ENCODE peak calls at places on chromosomes 12 and 14, in seven cellular contexts. X is suprapubic skin, P is LNCaP clone FGC, V is tibial nerve, G is AG09309, Y is body of pancreas, A is chondrocyte. O is an unnamed sample.

GRCh38 chr12:116236148-116236731 is 41.3 kb downstream of the MED13L start:
- DNase-seq in X (no peak), P (peak), V (peak), G (peak), Y (peak), A (no peak), O (peak)

GRCh38 chr14:21455592-21455911 is 371 bp downstream of the CHD8 start:
- DNase-seq in X (no peak), P (no peak), V (no peak), G (no peak), Y (no peak), A (no peak), O (peak)

GRCh38 chr12:75722714-75723200 is 211.3 kb upstream of the KRR1 start:
- DNase-seq in X (no peak), P (peak), V (peak), G (peak), Y (peak), A (no peak), O (peak)

GRCh38 chr12:122516544-122517361 is 10.0 kb downstream of the RSRC2 start:
- DNase-seq in X (no peak), P (no peak), V (no peak), G (no peak), Y (no peak), A (no peak), O (no peak)

GRCh38 chr12:85509857-85510256 is 229.8 kb downstream of the ALX1 start:
- DNase-seq in X (no peak), P (no peak), V (no peak), G (no peak), Y (no peak), A (no peak), O (no peak)

GRCh38 chr14:95231966-95232365 is 74.6 kb upstream of the DICER1 start:
- DNase-seq in X (no peak), P (no peak), V (no peak), G (no peak), Y (no peak), A (no peak), O (no peak)

GRCh38 chr14:61103541-61104339 is 122.7 kb downstream of the SLC38A6 start:
- DNase-seq in X (peak), P (no peak), V (no peak), G (peak), Y (no peak), A (no peak), O (peak)

GRCh38 chr12:23950011-23950774 is 723 bp upstream of the SOX5 start:
- DNase-seq in X (no peak), P (no peak), V (no peak), G (no peak), Y (no peak), A (no peak), O (peak)

GRCh38 chr12:3820122-3820521 is 53.1 kb downstream of the PARP11 start:
- DNase-seq in X (no peak), P (no peak), V (no peak), G (no peak), Y (no peak), A (no peak), O (peak)

GRCh38 chr12:45655186-45655585 is 74.3 kb upstream of the ARID2 start:
- DNase-seq in X (no peak), P (peak), V (no peak), G (no peak), Y (no peak), A (no peak), O (peak)

GRCh38 chr14:61179776-61180398 is 101.3 kb downstream of the TMEM30B start:
- DNase-seq in X (no peak), P (no peak), V (no peak), G (no peak), Y (no peak), A (no peak), O (peak)

GRCh38 chr12:121796855-121797751 is 3.6 kb upstream of the RHOF start:
- DNase-seq in X (peak), P (peak), V (peak), G (no peak), Y (peak), A (no peak), O (peak)

GRCh38 chr12:131946757-131947156 is 3.0 kb upstream of the EP400 start:
- DNase-seq in X (peak), P (no peak), V (no peak), G (no peak), Y (no peak), A (no peak), O (no peak)

GRCh38 chr12:65493893-65494205 is 215.4 kb downstream of the MSRB3 start:
- DNase-seq in X (no peak), P (no peak), V (no peak), G (no peak), Y (no peak), A (no peak), O (no peak)

GRCh38 chr14:75806247-75806876 is 145.3 kb downstream of the TTLL5 start:
- DNase-seq in X (no peak), P (no peak), V (no peak), G (no peak), Y (no peak), A (no peak), O (no peak)

GRCh38 chr12:47885566-47885965 is 19.2 kb downstream of the VDR start:
- DNase-seq in X (no peak), P (no peak), V (no peak), G (no peak), Y (no peak), A (no peak), O (no peak)

GRCh38 chr12:1546931-1547640 is 47.3 kb downstream of the FBXL14 start:
- DNase-seq in X (peak), P (no peak), V (no peak), G (no peak), Y (no peak), A (no peak), O (no peak)

GRCh38 chr14:95174184-95174804 is 17.0 kb upstream of the DICER1 start:
- DNase-seq in X (no peak), P (no peak), V (no peak), G (no peak), Y (no peak), A (no peak), O (peak)

GRCh38 chr12:66236969-66237368 is 48.0 kb downstream of the IRAK3 start:
- DNase-seq in X (no peak), P (no peak), V (no peak), G (no peak), Y (no peak), A (no peak), O (no peak)

GRCh38 chr12:32583535-32583934 is 95.6 kb upstream of the DNM1L start:
- DNase-seq in X (no peak), P (no peak), V (no peak), G (no peak), Y (no peak), A (no peak), O (peak)

GRCh38 chr12:105759172-105759571 is 379.6 kb downstream of the NUAK1 start:
- DNase-seq in X (no peak), P (no peak), V (no peak), G (no peak), Y (no peak), A (no peak), O (no peak)

GRCh38 chr14:89061696-89062095 is 237.2 kb downstream of the TTC8 start:
- DNase-seq in X (no peak), P (no peak), V (no peak), G (no peak), Y (no peak), A (no peak), O (no peak)

GRCh38 chr14:91714805-91715204 is 17.1 kb downstream of the CATSPERB start:
- DNase-seq in X (no peak), P (no peak), V (no peak), G (no peak), Y (no peak), A (no peak), O (no peak)

GRCh38 chr12:104990950-104991349 is 4.8 kb downstream of the NOPCHAP1 start:
- DNase-seq in X (no peak), P (no peak), V (no peak), G (no peak), Y (no peak), A (no peak), O (no peak)

GRCh38 chr12:53191096-53191884 is 10.6 kb upstream of the CSAD start:
- DNase-seq in X (peak), P (no peak), V (no peak), G (no peak), Y (no peak), A (no peak), O (no peak)

GRCh38 chr12:176321-177181 is 37.4 kb downstream of the SLC6A12 start:
- DNase-seq in X (no peak), P (no peak), V (no peak), G (no peak), Y (no peak), A (no peak), O (peak)

GRCh38 chr12:103771466-103771865 is 69.6 kb downstream of the NT5DC3 start:
- DNase-seq in X (no peak), P (no peak), V (no peak), G (no peak), Y (peak), A (no peak), O (peak)

GRCh38 chr12:15227004-15227679 is 5.9 kb upstream of the RERG start:
- DNase-seq in X (no peak), P (peak), V (peak), G (peak), Y (peak), A (no peak), O (peak)

GRCh38 chr12:63083046-63083445 is 68.0 kb downstream of the AVPR1A start:
- DNase-seq in X (no peak), P (no peak), V (no peak), G (no peak), Y (no peak), A (no peak), O (no peak)

GRCh38 chr14:72423957-72424356 is 469.9 kb downstream of the DPF3 start:
- DNase-seq in X (no peak), P (no peak), V (no peak), G (no peak), Y (no peak), A (no peak), O (no peak)

GRCh38 chr12:132771126-132771838 is 9.7 kb upstream of the ANKLE2 start:
- DNase-seq in X (no peak), P (no peak), V (no peak), G (peak), Y (no peak), A (no peak), O (peak)

GRCh38 chr12:95184119-95184518 is 33.1 kb downstream of the FGD6 start:
- DNase-seq in X (no peak), P (no peak), V (no peak), G (no peak), Y (no peak), A (no peak), O (no peak)

GRCh38 chr14:55721353-55721752 is 141.3 kb downstream of the KTN1 start:
- DNase-seq in X (no peak), P (no peak), V (no peak), G (peak), Y (no peak), A (no peak), O (peak)

GRCh38 chr12:129964300-129964699 is 60.5 kb upstream of the TMEM132D start:
- DNase-seq in X (no peak), P (no peak), V (no peak), G (no peak), Y (no peak), A (no peak), O (no peak)

GRCh38 chr14:94907626-94908261 is 137.8 kb upstream of the GSC start:
- DNase-seq in X (no peak), P (peak), V (no peak), G (no peak), Y (no peak), A (no peak), O (no peak)

GRCh38 chr12:96658075-96658474 is 168.7 kb downstream of the CFAP54 start:
- DNase-seq in X (no peak), P (no peak), V (no peak), G (no peak), Y (no peak), A (no peak), O (no peak)

GRCh38 chr14:52873694-52874093 is 77.2 kb downstream of the FERMT2 start:
- DNase-seq in X (no peak), P (no peak), V (peak), G (peak), Y (no peak), A (no peak), O (peak)

GRCh38 chr14:91126761-91127160 is 12.9 kb downstream of the DGLUCY start:
- DNase-seq in X (no peak), P (no peak), V (no peak), G (no peak), Y (no peak), A (no peak), O (no peak)

GRCh38 chr12:109951751-109952150 is 44.4 kb downstream of the GIT2 start:
- DNase-seq in X (no peak), P (no peak), V (no peak), G (no peak), Y (peak), A (no peak), O (peak)

DNA sequence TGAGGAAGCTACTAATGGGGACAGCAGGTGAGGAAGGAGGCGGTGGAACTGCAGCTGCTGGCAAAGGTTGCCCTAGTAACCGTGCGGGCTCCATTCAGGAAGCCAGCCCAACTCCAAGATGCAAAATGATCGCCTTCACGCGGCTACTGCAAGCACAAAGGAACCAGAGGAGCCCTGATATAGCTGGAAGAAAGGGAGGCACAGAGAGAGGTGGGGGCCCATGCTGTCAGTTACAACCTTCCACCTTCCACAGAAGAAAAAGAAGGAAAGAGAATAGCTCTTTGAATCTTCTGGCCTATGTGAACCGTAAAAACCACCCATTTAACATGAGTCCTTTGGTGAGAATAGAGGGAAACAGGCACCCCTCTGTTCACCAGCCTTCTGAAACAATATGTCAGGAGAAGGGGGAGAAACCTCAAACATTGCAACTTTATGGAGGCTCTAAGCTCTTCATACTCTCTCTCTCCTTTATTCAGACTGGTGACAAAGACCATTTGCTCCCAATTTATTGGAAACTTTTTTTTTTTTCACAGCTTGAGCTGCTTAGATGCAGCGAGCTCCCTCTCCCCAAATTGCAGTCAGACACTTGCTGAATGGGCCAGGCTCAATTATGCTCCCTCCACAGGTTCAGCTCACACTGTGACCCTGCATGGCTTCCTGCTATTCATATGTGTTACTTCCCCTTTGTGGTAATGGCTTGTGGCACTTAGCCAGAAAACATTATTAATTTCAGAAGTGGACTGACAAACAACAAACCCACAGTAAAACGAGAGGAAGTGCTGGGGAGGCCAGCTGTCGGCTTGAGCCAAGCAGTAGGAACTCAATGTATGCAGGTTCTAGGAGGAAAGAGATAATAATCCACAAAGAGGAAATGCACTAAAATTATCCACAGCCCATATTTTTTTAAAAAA is 6.2 kb downstream of the DUSP6 start:
- DNase-seq in X (no peak), P (peak), V (no peak), G (no peak), Y (peak), A (no peak), O (peak)
- TF ChIP-seq CTCF in X (no peak), P (no peak), V (no peak), G (no peak), Y (no peak), A (no peak), O (no peak)

GRCh38 chr14:106276326-106277267 is 750.2 kb downstream of the TMEM121 start:
- DNase-seq in X (no peak), P (no peak), V (no peak), G (no peak), Y (no peak), A (no peak), O (no peak)

GRCh38 chr14:106277503-106277902 is 751.1 kb downstream of the TMEM121 start:
- DNase-seq in X (no peak), P (no peak), V (no peak), G (no peak), Y (no peak), A (no peak), O (no peak)
- TF ChIP-seq CTCF in X (peak), P (peak), V (no peak), G (no peak), Y (peak), A (no peak), O (no peak)

GRCh38 chr14:77616133-77616453 is 344 bp downstream of the SPTLC2 start:
- DNase-seq in X (no peak), P (no peak), V (no peak), G (no peak), Y (no peak), A (no peak), O (no peak)

GRCh38 chr14:77613207-77613606 is 3.2 kb downstream of the SPTLC2 start:
- DNase-seq in X (no peak), P (no peak), V (no peak), G (no peak), Y (no peak), A (no peak), O (no peak)

GRCh38 chr14:77615231-77616132 is 955 bp downstream of the SPTLC2 start:
- DNase-seq in X (no peak), P (no peak), V (no peak), G (no peak), Y (peak), A (no peak), O (peak)

GRCh38 chr14:77618381-77618780 is 1.9 kb upstream of the SPTLC2 start:
- DNase-seq in X (no peak), P (no peak), V (no peak), G (no peak), Y (no peak), A (no peak), O (no peak)

GRCh38 chr14:77616454-77617229 is at the start of gene SPTLC2:
- DNase-seq in X (peak), P (peak), V (peak), G (peak), Y (peak), A (peak), O (peak)
- TF ChIP-seq CTCF in X (no peak), P (peak), V (no peak), G (no peak), Y (no peak), A (no peak), O (no peak)

GRCh38 chr14:105021656-105022275 is 883 bp upstream of the CDCA4 start:
- DNase-seq in X (no peak), P (peak), V (no peak), G (no peak), Y (peak), A (no peak), O (peak)

GRCh38 chr14:105022276-105022670 is 1.4 kb upstream of the CDCA4 start:
- DNase-seq in X (no peak), P (no peak), V (no peak), G (no peak), Y (no peak), A (no peak), O (no peak)

GRCh38 chr14:105023144-105023543 is 2.3 kb upstream of the CDCA4 start:
- DNase-seq in X (no peak), P (no peak), V (no peak), G (no peak), Y (no peak), A (no peak), O (no peak)

GRCh38 chr14:105019861-105020814 is 745 bp downstream of the CDCA4 start:
- DNase-seq in X (no peak), P (no peak), V (no peak), G (no peak), Y (peak), A (no peak), O (no peak)

DNA sequence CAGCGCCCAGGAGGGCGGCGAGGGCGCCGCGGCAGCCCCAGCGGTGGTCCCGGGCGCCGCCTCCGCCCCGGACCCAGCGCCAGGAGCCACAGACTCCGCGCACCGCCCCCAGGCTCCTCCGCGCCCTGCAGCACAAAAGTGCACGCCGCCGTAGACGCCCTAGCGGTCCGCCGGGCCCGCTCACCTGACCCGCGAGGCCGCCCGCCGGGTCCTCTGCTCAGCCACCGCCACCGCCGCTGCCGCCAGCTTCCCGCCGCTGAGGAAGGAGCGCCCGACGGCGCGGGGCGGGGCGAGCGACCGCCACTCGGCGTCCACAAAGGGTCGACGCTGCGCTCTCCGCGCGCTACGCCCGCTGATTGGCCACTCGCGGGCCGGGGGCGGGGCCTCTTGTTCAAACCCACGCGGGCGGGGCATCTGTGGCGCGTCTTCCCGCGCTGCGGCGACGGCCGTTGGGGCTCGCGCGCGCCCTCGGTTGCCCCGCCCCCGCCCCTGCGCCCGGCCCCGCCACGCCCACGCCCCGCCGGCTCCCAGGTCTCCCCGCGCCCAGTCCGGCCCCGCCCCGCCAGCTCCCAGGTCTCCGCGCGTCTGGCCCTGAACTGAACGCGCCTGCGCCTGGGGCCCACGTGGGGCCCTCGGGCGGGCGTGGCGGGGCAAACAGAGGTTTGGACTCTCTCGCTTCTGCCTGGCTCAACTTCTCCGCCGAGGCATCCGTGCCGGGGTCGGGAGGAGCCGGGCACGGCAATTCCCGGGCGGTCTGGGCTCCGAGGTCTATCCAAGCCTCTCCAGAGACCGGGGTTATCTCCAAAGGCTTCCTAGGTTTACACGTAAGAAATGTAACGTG is at the start of gene CDCA4:
- DNase-seq in X (peak), P (peak), V (peak), G (peak), Y (peak), A (peak), O (peak)
- TF ChIP-seq CTCF in X (no peak), P (no peak), V (no peak), G (no peak), Y (peak), A (peak), O (no peak)

GRCh38 chr12:68673788-68674187 is 13.0 kb upstream of the NUP107 start:
- DNase-seq in X (no peak), P (no peak), V (no peak), G (no peak), Y (no peak), A (no peak), O (no peak)

GRCh38 chr12:68674376-68674775 is 12.4 kb upstream of the NUP107 start:
- DNase-seq in X (no peak), P (no peak), V (no peak), G (no peak), Y (no peak), A (no peak), O (no peak)

GRCh38 chr12:68675098-68675842 is 11.5 kb upstream of the NUP107 start:
- DNase-seq in X (no peak), P (no peak), V (no peak), G (no peak), Y (no peak), A (no peak), O (no peak)
- TF ChIP-seq CTCF in X (no peak), P (no peak), V (no peak), G (no peak), Y (no peak), A (no peak), O (no peak)

GRCh38 chr14:104386281-104386841 is 193.2 kb upstream of the C14orf180 start:
- DNase-seq in X (peak), P (no peak), V (no peak), G (no peak), Y (peak), A (peak), O (no peak)
- TF ChIP-seq CTCF in X (no peak), P (no peak), V (no peak), G (no peak), Y (no peak), A (no peak), O (no peak)